ENCODE peak calls at places on chromosomes 12 and 14, in ten cellular contexts. G, Q, H, O, F, K, N, A, V and E are unnamed samples.

GRCh38 chr14:39734306-39734705 is 302.1 kb upstream of the FBXO33 start:
- DNase-seq in G (no peak), H (no peak), A (no peak), V (no peak), O (no peak), N (no peak), Q (no peak), K (no peak), F (no peak), E (no peak)

GRCh38 chr12:52259850-52260249 is 14.6 kb upstream of the KRT86 start:
- DNase-seq in V (no peak), G (no peak), N (no peak), A (no peak), H (no peak), K (no peak), Q (no peak), F (no peak), O (no peak), E (no peak)

GRCh38 chr12:57235728-57236131 is 6.2 kb downstream of the SHMT2 start:
- DNase-seq in O (no peak), G (no peak), Q (no peak), H (no peak), N (no peak), K (no peak), A (no peak), F (no peak), V (no peak), E (no peak)

GRCh38 chr12:15256760-15257159 is 35.5 kb upstream of the RERG start:
- DNase-seq in G (no peak), V (peak; percentile 72), K (no peak), A (no peak), F (no peak), N (no peak), O (no peak), H (no peak), Q (peak; percentile 2), E (no peak)

GRCh38 chr14:91942128-91942527 is 5.4 kb downstream of the FBLN5 start:
- DNase-seq in O (no peak), Q (no peak), A (no peak), N (no peak), G (no peak), F (no peak), V (no peak), K (no peak), H (no peak), E (no peak)

GRCh38 chr12:81863406-81863805 is 104.3 kb upstream of the PPFIA2 start:
- DNase-seq in N (no peak), K (no peak), Q (no peak), V (no peak), G (no peak), H (peak; percentile 18), O (peak; percentile 41), A (no peak), F (no peak), E (no peak)

GRCh38 chr12:129119537-129119936 is 266.3 kb downstream of the GLT1D1 start:
- DNase-seq in O (peak; percentile 60), F (no peak), H (no peak), K (no peak), A (no peak), G (no peak), Q (no peak), V (no peak), N (no peak), E (no peak)

GRCh38 chr14:100045687-100046344 is 19.4 kb upstream of the EVL start:
- DNase-seq in A (no peak), Q (no peak), V (peak; percentile 17), O (peak; percentile 32), K (no peak), H (peak; percentile 64), F (no peak), G (no peak), N (no peak), E (no peak)

GRCh38 chr14:28577711-28578131 is 188.9 kb upstream of the FOXG1 start:
- DNase-seq in V (peak; percentile 88), F (no peak), A (no peak), O (no peak), K (no peak), N (peak; percentile 18), H (peak; percentile 94), G (no peak), Q (no peak), E (no peak)

GRCh38 chr14:51602176-51602759 is 49.4 kb upstream of the FRMD6 start:
- DNase-seq in A (no peak), K (no peak), N (no peak), Q (peak; percentile 52), H (peak; percentile 16), F (no peak), V (no peak), O (no peak), G (no peak), E (no peak)

GRCh38 chr14:24071836-24072420 is 566 bp downstream of the CPNE6 start:
- DNase-seq in F (no peak), O (no peak), A (no peak), K (no peak), H (no peak), V (no peak), N (no peak), G (no peak), Q (no peak), E (no peak)

GRCh38 chr14:65958664-65959562 is 527.3 kb upstream of the CCDC196 start:
- DNase-seq in A (peak; percentile 15), K (no peak), H (peak; percentile 17), Q (peak; percentile 18), F (no peak), N (peak; percentile 37), V (peak; percentile 50), O (peak; percentile 62), G (peak; percentile 46), E (no peak)

GRCh38 chr12:50913224-50913623 is 39.1 kb upstream of the HIGD1C start:
- DNase-seq in H (no peak), A (no peak), F (no peak), K (no peak), O (no peak), Q (no peak), N (no peak), V (no peak), G (no peak), E (no peak)
- H3K9me3 ChIP-seq in H (no peaks in the 10 kb centered on the region), A (peaks cover 11% of the 10 kb centered on the region), F (no peaks in the 10 kb centered on the region), K (peaks cover 34% of the 10 kb centered on the region), O (peaks cover 11% of the 10 kb centered on the region), Q (peaks cover 43% of the 10 kb centered on the region), N (no peaks in the 10 kb centered on the region), V (no peaks in the 10 kb centered on the region), G (peaks cover 3% of the 10 kb centered on the region), E (peaks cover 48% of the 10 kb centered on the region)

GRCh38 chr14:56795284-56795622 is 15.0 kb downstream of the OTX2 start:
- DNase-seq in H (no peak), N (no peak), Q (no peak), K (no peak), A (no peak), O (no peak), F (no peak), V (no peak), G (no peak), E (no peak)

GRCh38 chr14:56794557-56795283 is 15.6 kb downstream of the OTX2 start:
- DNase-seq in N (no peak), H (no peak), V (no peak), A (no peak), Q (no peak), G (no peak), K (no peak), O (peak; percentile 69), F (no peak), E (no peak)

GRCh38 chr14:56797003-56797568 is 13.2 kb downstream of the OTX2 start:
- DNase-seq in O (no peak), F (no peak), G (no peak), H (no peak), Q (no peak), A (no peak), V (no peak), N (no peak), K (no peak), E (no peak)

GRCh38 chr14:56797569-56798446 is 12.5 kb downstream of the OTX2 start:
- DNase-seq in A (no peak), H (no peak), Q (no peak), F (no peak), O (peak; percentile 76), V (no peak), G (no peak), N (no peak), K (no peak), E (no peak)

DNA sequence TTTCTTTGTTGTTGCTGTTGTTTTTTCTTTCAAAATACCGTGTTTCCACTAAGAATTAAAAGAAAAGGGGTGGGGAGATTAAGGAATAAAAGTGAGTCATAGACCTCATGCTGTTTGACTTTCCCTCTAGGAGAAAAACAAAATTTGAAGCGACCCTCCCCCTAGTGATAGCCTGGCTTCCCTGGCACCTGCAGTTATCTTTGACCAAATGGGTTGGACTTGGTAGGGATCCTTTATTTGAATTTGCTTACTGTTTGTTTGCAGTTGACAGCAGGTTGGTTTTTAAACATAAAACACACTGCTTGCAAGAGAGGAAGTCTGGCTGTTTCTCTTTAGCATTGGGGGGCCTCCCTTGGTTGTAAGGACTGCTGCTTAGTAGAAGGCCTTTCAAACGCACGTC is 14.0 kb downstream of the OTX2 start:
- DNase-seq in Q (no peak), K (no peak), A (no peak), V (no peak), N (no peak), G (no peak), O (peak; percentile 41), H (no peak), F (no peak), E (no peak)
- H3K9me3 ChIP-seq in Q (peaks cover 6% of the 10 kb centered on the region), K (no peaks in the 10 kb centered on the region), A (no peaks in the 10 kb centered on the region), V (no peaks in the 10 kb centered on the region), N (no peaks in the 10 kb centered on the region), G (no peaks in the 10 kb centered on the region), O (no peaks in the 10 kb centered on the region), H (no peaks in the 10 kb centered on the region), F (no peaks in the 10 kb centered on the region), E (peaks cover 20% of the 10 kb centered on the region)

DNA sequence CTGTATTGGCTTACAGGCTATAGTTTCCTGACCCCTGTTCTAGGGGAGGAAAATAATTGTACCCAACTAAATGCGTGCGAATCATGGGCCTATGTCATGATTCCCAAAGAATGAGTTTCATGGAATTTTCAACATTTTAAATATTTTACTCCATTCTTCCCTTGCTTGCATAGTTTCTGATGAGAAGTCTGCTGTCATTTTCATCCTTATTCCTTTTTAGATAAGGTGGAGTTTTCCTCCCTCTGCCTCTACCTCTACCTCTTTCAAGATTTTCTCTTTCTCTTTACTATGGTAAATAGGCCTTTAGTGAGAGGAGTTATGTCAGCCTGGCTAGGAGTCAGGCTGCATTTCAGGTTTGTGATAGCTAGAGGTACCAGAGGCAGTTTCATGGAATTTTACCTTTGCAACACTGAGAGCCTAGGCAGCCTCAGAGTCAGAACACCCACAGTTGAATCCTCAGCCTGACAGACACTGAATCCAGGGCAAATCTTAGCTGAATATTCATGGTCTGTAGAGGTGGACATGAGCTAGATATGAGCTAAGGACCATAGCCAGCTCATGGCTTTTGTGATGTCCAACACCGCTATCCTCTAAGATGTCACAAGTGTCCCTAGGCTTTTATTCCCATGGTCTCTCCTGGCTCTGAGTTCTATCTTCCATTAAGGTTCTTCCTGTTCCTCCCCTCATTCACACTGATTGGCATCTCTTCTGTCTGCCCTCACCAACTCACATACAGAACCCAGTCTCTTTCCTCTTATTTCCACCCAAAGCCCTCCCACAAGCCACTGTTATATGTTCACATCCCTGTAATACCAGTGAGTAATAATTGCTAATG is 6.0 kb downstream of the SERPINA3 start:
- DNase-seq in N (no peak), G (no peak), O (no peak), V (no peak), H (no peak), A (no peak), Q (no peak), F (no peak), K (no peak), E (no peak)
- H3K9me3 ChIP-seq in N (peaks cover 45% of the 10 kb centered on the region), G (peaks cover 6% of the 10 kb centered on the region), O (no peaks in the 10 kb centered on the region), V (no peaks in the 10 kb centered on the region), H (no peaks in the 10 kb centered on the region), A (peaks cover 10% of the 10 kb centered on the region), Q (peaks cover 27% of the 10 kb centered on the region), F (no peaks in the 10 kb centered on the region), K (peaks cover 14% of the 10 kb centered on the region), E (peaks cover 25% of the 10 kb centered on the region)

GRCh38 chr12:34376133-34376799 is 354.0 kb downstream of the ALG10 start:
- DNase-seq in V (no peak), F (no peak), N (no peak), O (no peak), K (no peak), Q (no peak), A (no peak), H (no peak), G (no peak), E (no peak)
- H3K9me3 ChIP-seq in V (no peaks in the 10 kb centered on the region), F (no peaks in the 10 kb centered on the region), N (no peaks in the 10 kb centered on the region), O (no peaks in the 10 kb centered on the region), K (peaks cover 4% of the 10 kb centered on the region), Q (peaks cover 27% of the 10 kb centered on the region), A (no peaks in the 10 kb centered on the region), H (no peaks in the 10 kb centered on the region), G (no peaks in the 10 kb centered on the region), E (peaks cover 100% of the 10 kb centered on the region)